ENCODE peak calls at places on chromosomes 4 and X, in four cellular contexts. U is cardiac muscle cell, C is neural progenitor cell, N is epithelial cell of esophagus. O is an unnamed sample.
A peak's percentile ranks its signal among the peaks of the same experiment; 100 is the strongest.

GRCh38 chr4:168585168-168586091 is 88.6 kb downstream of the PALLD start:
- DNase-seq in U (peak; percentile 90), C (peak; percentile 91), N (peak; percentile 85), O (peak; percentile 83)

GRCh38 chr4:40289366-40290188 is 45.6 kb upstream of the CHRNA9 start:
- DNase-seq in U (no peak), C (no peak), N (peak; percentile 29), O (no peak)

GRCh38 chr4:7070729-7071511 is 3.1 kb upstream of the GRPEL1 start:
- DNase-seq in U (peak; percentile 70), C (peak; percentile 87), N (peak; percentile 88), O (peak; percentile 72)

GRCh38 chrX:119758682-119759332 is 419 bp downstream of the SOWAHD start:
- DNase-seq in U (no peak), C (peak; percentile 46), N (peak; percentile 21), O (peak; percentile 37)

GRCh38 chrX:72714471-72714916 is 388 bp upstream of the PHKA1 start:
- DNase-seq in U (peak; percentile 86), C (peak; percentile 55), N (peak; percentile 67), O (peak; percentile 51)

GRCh38 chr4:121900132-121900983 is 30.1 kb upstream of the BBS7 start:
- DNase-seq in U (peak; percentile 70), C (peak; percentile 71), N (peak; percentile 66), O (peak; percentile 33)

GRCh38 chr4:94564252-94564651 is 112.5 kb downstream of the PDLIM5 start:
- DNase-seq in U (no peak), C (no peak), N (no peak), O (no peak)

GRCh38 chr4:125390126-125390525 is 75.4 kb downstream of the FAT4 start:
- DNase-seq in U (peak; percentile 66), C (no peak), N (peak; percentile 81), O (peak; percentile 64)

GRCh38 chrX:147803948-147804347 is 107.8 kb upstream of the FMR1 start:
- DNase-seq in U (no peak), C (peak; percentile 42), N (peak; percentile 21), O (no peak)

GRCh38 chr4:5471691-5472090 is 236.7 kb downstream of the EVC2 start:
- DNase-seq in U (no peak), C (no peak), N (no peak), O (no peak)

GRCh38 chr4:161952382-161952781 is 211.4 kb downstream of the FSTL5 start:
- DNase-seq in U (peak; percentile 5), C (no peak), N (peak; percentile 32), O (no peak)

GRCh38 chrX:13051529-13052172 is 7.2 kb upstream of the FAM9C start:
- DNase-seq in U (peak; percentile 57), C (no peak), N (no peak), O (no peak)

GRCh38 chr4:23737571-23737970 is 152.3 kb downstream of the PPARGC1A start:
- DNase-seq in U (no peak), C (no peak), N (no peak), O (no peak)

GRCh38 chrX:136143714-136144113 is 3.6 kb upstream of the FHL1 start:
- DNase-seq in U (no peak), C (no peak), N (no peak), O (no peak)

GRCh38 chrX:145821291-145821897 is 3.8 kb downstream of the SLITRK2 start:
- DNase-seq in U (no peak), C (peak; percentile 74), N (no peak), O (no peak)

GRCh38 chrX:145818522-145819075 is 970 bp downstream of the SLITRK2 start:
- DNase-seq in U (no peak), C (peak; percentile 13), N (no peak), O (no peak)

GRCh38 chrX:145820825-145821224 is 3.2 kb downstream of the SLITRK2 start:
- DNase-seq in U (no peak), C (no peak), N (no peak), O (no peak)

GRCh38 chrX:145823132-145823531 is 5.5 kb downstream of the SLITRK2 start:
- DNase-seq in U (no peak), C (no peak), N (no peak), O (no peak)

DNA sequence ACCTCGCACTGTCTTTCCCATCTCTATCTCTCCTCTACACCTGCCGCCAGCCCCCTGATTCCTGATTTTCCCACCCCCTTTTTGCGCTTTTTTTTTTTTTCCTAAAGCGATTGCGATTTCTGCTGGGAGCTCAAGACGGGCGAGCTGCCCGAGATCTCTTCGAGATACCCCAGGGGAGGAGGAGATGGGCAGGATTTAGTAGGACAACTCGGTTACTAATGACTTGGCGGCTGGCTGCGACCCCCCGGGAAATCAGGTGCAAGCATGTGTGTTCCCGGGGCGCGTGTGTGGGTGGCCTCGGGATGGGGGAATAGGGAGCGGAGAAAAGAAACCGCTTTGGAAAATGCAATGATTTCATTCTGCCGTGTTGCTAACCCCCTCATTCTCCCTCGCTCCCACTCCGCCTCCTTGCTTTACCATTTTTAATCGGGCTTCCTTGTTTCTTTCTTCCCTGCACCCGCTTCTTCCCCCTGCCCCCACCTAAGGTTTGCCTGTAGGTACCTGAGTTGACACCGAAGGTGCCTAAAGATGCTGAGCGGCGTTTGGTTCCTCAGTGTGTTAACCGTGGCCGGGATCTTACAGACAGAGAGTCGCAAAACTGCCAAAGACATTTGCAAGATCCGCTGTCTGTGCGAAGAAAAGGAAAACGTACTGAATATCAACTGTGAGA is 4.4 kb downstream of the SLITRK2 start:
- DNase-seq in U (no peak), C (no peak), N (no peak), O (no peak)
- H3K4me3 ChIP-seq in U (peak overlapping the region; percentile 5), C (peak overlapping the region; percentile 45), N (no peak overlapping the region), O (no peak overlapping the region)

DNA sequence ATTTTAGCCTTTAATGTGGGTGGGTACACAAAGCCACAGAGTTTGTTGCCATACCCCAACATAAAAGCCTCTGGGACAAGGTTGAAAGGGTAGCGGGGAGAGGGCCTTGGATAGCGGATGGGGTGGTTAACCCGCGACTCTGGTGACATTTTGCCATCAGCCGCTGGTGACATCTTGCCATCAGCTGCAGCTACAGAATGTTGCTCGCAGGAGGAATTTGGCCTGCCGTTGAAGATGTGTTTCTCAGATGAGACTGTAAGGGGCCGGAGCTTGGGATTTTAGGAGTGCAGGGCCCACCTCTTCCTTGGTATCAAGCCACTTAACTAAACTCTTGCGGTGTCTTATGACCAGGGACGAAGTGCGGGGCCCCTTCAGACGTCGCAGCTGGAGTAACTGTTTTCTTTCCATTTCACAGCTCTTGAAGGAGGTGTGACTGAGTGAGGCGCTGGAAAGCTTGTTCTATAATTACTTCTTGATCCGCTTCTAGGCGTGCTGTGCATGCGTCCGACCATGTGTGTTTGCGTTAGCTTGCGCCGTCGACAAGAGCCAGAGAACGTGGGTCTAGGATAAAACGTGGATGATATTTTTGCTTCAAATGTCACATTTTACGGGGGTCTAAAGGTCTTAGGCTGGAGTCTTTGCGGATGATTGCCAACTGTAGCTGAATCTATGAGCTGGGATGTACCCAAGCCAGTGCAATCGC is 795 bp upstream of the RASL11B start:
- DNase-seq in U (peak; percentile 15), C (peak; percentile 41), N (no peak), O (no peak)
- H3K4me3 ChIP-seq in U (peak overlapping the region; percentile 60), C (peak overlapping the region; percentile 53), N (peak overlapping the region; percentile 53), O (peak overlapping the region; percentile 57)

DNA sequence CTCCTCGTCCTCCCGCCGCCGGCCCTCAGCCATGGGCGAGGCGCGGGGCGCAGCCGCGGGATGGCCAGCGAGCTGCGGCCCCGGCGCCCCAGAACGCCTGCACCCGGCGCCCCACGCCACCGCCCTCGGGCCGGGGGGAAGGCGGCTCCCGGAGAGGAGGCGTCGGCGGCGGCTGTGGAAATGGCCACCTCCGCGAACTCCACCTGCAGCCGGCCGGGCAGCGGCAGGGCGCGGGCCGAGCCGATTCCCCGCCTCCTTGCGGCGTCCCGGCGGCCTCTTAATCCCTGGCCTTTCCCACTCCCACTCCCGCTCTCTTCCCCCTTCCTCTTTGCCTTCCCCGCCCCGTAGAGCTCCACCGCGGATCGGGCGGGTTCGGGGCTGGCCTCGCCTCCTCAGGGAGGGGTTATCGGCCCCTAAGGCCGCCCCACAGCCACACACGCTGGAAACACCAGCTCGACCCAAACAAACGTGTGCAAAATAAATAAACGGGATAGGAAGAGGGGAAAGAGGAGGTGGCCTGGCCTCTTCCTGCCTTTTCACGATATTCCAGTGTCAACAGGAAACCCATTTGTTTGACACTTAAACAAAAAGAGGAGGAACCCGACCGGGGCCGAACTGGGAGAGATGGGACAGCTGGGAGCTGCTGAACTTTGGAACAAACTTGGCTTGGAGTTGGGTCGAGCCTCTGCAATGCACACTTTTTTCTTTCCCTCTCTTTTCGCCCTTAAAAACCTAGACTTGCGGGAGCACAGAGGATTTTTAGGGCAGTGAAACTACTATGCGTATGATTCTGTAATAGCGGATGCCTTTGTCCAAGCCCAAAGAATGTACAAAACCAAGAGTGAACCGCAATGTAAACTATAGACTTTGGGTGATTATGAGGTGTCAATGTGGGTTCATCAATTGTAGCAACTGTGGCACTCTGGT is at the start of gene SH3D19:
- DNase-seq in U (peak; percentile 83), C (peak; percentile 78), N (peak; percentile 74), O (peak; percentile 78)
- H3K4me3 ChIP-seq in U (peak within 1 kb of the TSS; percentile 47), C (peak within 1 kb of the TSS; percentile 72), N (peak within 1 kb of the TSS; percentile 79), O (peak within 1 kb of the TSS; percentile 94)

DNA sequence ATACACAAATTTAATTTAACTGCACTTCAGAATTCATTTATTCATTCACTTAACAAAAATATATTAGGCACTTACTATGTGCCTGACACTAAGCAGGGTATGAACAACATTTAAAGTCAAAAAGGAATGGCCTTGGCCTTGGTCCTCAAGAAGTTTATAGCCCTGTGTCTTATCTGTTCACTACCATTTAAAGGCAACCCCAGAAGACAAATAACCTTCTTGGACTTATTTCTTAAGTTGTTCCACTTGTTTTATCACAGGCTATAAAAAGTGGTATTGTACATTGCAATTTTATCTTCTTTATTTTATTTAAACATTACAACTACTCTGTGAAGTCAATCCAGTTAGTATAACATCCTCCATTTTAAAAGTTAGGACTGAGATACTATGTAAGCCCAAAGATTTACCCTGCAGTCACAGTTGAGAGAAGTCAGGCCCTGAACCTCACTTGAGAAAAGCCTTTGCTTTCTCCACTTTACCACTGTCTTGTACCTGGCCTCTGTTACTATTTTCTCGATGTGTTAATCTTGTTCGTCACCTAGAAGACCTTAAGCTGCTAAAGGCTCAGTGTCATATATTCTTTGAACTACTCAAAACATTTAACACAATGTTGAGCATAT is 305.6 kb upstream of the DIPK2B start:
- DNase-seq in U (no peak), C (no peak), N (no peak), O (no peak)
- H3K4me3 ChIP-seq in U (no peak overlapping the region), C (no peak overlapping the region), N (no peak overlapping the region), O (no peak overlapping the region)

GRCh38 chr4:147299205-147299604 is 181.7 kb upstream of the EDNRA start:
- DNase-seq in U (no peak), C (no peak), N (peak; percentile 61), O (peak; percentile 8)
- H3K4me3 ChIP-seq in U (no peak overlapping the region), C (no peak overlapping the region), N (no peak overlapping the region), O (no peak overlapping the region)

GRCh38 chr4:102116121-102116520 is 229.2 kb downstream of the SLC39A8 start:
- DNase-seq in U (no peak), C (no peak), N (no peak), O (no peak)

GRCh38 chr4:102114118-102114630 is 231.1 kb downstream of the SLC39A8 start:
- DNase-seq in U (no peak), C (no peak), N (no peak), O (no peak)
- H3K4me3 ChIP-seq in U (no peak overlapping the region), C (no peak overlapping the region), N (no peak overlapping the region), O (no peak overlapping the region)

DNA sequence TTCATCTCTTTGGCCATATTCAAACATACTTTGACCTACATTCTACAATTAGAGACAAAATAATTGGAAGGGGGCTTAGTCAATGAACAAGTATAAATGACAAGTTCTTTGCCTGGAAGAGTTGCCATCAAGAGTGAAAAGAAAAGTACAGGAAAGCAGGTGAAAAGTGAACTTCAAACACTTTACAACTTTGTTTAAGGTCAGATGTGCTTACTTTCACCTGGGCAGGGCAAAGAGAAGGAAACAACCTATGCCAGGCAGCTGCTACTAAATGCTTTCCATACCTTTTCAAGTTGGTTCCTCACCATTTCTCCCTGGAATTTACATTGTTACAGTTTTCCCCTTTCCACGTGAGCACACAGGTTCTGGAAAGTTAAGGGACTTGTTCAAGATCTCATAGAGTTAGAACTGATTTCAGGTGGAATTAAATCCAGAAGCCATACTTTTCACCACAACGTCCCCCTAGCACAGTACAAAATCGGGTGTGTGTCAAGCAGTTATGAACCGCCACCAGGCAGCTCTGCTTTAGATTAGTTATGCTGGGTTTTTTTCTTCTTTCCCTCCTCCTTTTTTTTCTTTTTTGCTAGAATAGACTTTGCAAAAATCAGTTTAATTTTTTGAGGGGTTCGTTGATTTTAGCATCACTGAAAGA is 30.9 kb upstream of the PITX2 start:
- DNase-seq in U (no peak), C (no peak), N (no peak), O (no peak)
- H3K4me3 ChIP-seq in U (no peak overlapping the region), C (no peak overlapping the region), N (no peak overlapping the region), O (no peak overlapping the region)